ENCODE peak calls at places on chromosomes 1 and 21, in six cellular contexts. A is esophagus squamous epithelium, V is colonic mucosa, C is WERI-Rb-1, B is astrocyte, Z is K562. M is an unnamed sample.
A peak's percentile ranks its signal among the peaks of the same experiment; 100 is the strongest.

GRCh38 chr21:46556802-46557201 is 48.1 kb downstream of the S100B start:
- DNase-seq in A (no peak), V (no peak), C (no peak), B (no peak), Z (no peak), M (no peak)

GRCh38 chr1:1598051-1598719 is 1.8 kb downstream of the FNDC10 start:
- DNase-seq in A (no peak), V (no peak), C (no peak), B (no peak), Z (no peak), M (no peak)

GRCh38 chr1:13652238-13652637 is 47.8 kb upstream of the PRDM2 start:
- DNase-seq in A (no peak), V (no peak), C (no peak), B (no peak), Z (no peak), M (no peak)

GRCh38 chr1:84827566-84827965 is 65.4 kb downstream of the LPAR3 start:
- DNase-seq in A (no peak), V (no peak), C (no peak), B (no peak), Z (no peak), M (no peak)

GRCh38 chr1:190000365-190000872 is 477.2 kb downstream of the BRINP3 start:
- DNase-seq in A (no peak), V (no peak), C (no peak), B (peak; percentile 34), Z (no peak), M (no peak)

GRCh38 chr21:15592957-15593356 is 136.8 kb upstream of the USP25 start:
- DNase-seq in A (no peak), V (no peak), C (no peak), B (no peak), Z (no peak), M (no peak)

GRCh38 chr1:110765640-110766335 is 91.0 kb upstream of the KCNA3 start:
- DNase-seq in A (no peak), V (peak; percentile 20), C (no peak), B (peak; percentile 15), Z (peak; percentile 58), M (no peak)

GRCh38 chr1:82492168-82492567 is 691.4 kb downstream of the ADGRL2 start:
- DNase-seq in A (no peak), V (no peak), C (no peak), B (no peak), Z (no peak), M (no peak)

GRCh38 chr1:55088413-55088812 is 49.1 kb downstream of the PCSK9 start:
- DNase-seq in A (no peak), V (no peak), C (no peak), B (no peak), Z (no peak), M (no peak)

GRCh38 chr1:17066530-17067426 is 12.9 kb upstream of the SDHB start:
- DNase-seq in A (no peak), V (no peak), C (no peak), B (no peak), Z (no peak), M (no peak)

GRCh38 chr1:38000529-38001453 is 4.5 kb downstream of the FHL3 start:
- DNase-seq in A (no peak), V (no peak), C (no peak), B (peak; percentile 89), Z (peak; percentile 50), M (no peak)

GRCh38 chr21:21268061-21268471 is 269.9 kb downstream of the NCAM2 start:
- DNase-seq in A (no peak), V (no peak), C (no peak), B (peak; percentile 60), Z (peak; percentile 4), M (no peak)

GRCh38 chr1:184219414-184219813 is 167.4 kb upstream of the C1orf21 start:
- DNase-seq in A (no peak), V (no peak), C (no peak), B (no peak), Z (no peak), M (no peak)

GRCh38 chr1:184221087-184221486 is 165.7 kb upstream of the C1orf21 start:
- DNase-seq in A (no peak), V (no peak), C (no peak), B (no peak), Z (no peak), M (no peak)

GRCh38 chr1:184225501-184226487 is 161.0 kb upstream of the C1orf21 start:
- DNase-seq in A (no peak), V (no peak), C (no peak), B (no peak), Z (no peak), M (no peak)

GRCh38 chr1:184223216-184223615 is 163.6 kb upstream of the C1orf21 start:
- DNase-seq in A (no peak), V (no peak), C (no peak), B (no peak), Z (no peak), M (no peak)

GRCh38 chr1:184222561-184223157 is 164.2 kb upstream of the C1orf21 start:
- DNase-seq in A (no peak), V (peak; percentile 60), C (peak; percentile 42), B (no peak), Z (peak; percentile 65), M (peak; percentile 56)
- H3K4me3 ChIP-seq in A (no peak overlapping the region), V (no peak overlapping the region), C (no peak overlapping the region), B (no peak overlapping the region), Z (no peak overlapping the region), M (no peak overlapping the region)

GRCh38 chr1:225844236-225845061 is 34.5 kb downstream of the EPHX1 start:
- DNase-seq in A (no peak), V (no peak), C (no peak), B (no peak), Z (no peak), M (peak; percentile 45)
- H3K36me3 ChIP-seq in A (peaks cover 44% of the 10 kb centered on the region), V (no peaks in the 10 kb centered on the region), C (no peaks in the 10 kb centered on the region), B (no peaks in the 10 kb centered on the region), Z (peaks cover 29% of the 10 kb centered on the region), M (peaks cover 3% of the 10 kb centered on the region)

DNA sequence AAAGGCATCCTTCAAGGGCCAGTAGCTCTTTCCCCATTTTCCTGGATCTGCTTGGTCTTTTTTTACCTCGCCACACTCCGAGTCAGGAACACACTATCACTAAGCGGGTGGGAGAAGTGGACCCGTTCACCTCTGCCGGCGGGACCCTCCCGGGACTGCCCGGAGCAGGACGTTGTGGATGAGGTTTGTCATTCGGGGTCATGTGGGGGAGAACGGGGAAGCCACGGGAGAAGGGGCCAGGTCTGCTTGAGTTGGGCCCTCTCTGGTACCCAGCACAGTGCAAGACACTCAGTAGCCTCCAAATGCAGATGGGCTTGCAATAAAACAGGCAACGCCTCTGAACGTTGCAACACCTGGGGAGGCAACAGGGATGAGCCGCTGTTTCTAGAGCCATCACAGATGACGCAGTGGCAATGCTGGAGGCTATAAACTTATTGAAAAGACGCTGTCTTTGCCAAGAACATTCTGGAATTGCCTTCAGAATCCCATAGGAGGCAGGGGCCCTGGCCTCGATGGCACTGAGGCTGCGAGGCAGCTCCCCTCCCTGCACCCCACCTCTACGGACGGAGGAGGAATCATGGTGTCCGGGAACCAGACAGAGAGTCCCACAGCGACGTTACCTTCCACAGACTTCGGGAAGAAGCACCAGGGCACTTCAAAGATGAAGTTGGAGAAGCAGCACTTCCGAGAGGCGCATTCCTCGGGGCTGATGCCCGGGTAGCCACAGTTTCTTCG is 3.8 kb downstream of the TFF2 start:
- DNase-seq in A (no peak), V (peak; percentile 16), C (no peak), B (no peak), Z (no peak), M (no peak)
- TF ChIP-seq CTCF in A (no peak), V (no peak), C (no peak), B (no peak), Z (no peak), M (no peak)

GRCh38 chr1:15610167-15610566 is 7.1 kb upstream of the DDI2 start:
- DNase-seq in A (no peak), V (no peak), C (no peak), B (no peak), Z (no peak), M (no peak)
- H3K4me3 ChIP-seq in A (no peak overlapping the region), V (no peak overlapping the region), C (no peak overlapping the region), B (no peak overlapping the region), Z (no peak overlapping the region), M (no peak overlapping the region)

DNA sequence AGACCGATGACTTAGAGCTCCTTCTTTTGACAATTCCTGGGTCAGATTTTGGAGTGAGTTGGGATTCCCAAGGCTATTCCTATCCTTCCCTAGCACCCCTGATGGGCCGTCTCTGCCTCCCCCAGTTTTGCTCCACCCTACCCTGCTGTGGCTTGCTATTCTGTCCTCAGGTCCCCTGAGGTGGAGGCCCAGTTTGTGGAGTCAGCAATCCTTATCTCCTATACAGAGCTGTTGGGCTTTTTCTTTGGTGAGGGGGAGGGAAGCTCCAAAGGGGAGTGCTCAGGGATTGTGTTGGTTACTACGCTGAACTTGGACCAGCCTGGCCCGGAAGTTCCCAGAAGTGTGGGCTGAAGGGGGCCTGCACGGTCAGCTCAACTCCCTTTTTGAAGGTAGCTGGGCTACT is 7.6 kb downstream of the SESN2 start:
- DNase-seq in A (no peak), V (no peak), C (no peak), B (no peak), Z (peak; percentile 84), M (no peak)
- H3K36me3 ChIP-seq in A (peaks cover under 1% of the 10 kb centered on the region), V (no peaks in the 10 kb centered on the region), C (peaks cover 8% of the 10 kb centered on the region), B (no peaks in the 10 kb centered on the region), Z (peaks cover 33% of the 10 kb centered on the region), M (no peaks in the 10 kb centered on the region)

DNA sequence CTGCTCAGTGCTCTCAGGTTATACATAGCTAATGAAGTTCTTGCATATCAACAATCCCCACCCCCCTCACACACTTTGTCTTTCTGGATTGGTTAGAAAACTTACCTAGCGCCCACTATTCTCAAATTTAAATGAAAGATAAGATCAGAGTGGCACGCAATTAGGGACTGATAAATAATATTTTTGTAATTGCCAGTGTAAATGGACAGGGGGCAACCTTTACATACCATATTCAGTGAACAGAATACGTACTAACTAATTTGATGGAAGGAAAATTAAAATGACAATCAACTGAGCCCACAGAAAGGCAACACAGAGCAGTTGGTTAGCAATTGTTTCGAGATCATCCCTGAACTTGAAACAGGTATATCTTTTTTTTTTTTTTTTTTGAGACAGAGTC is 11.7 kb downstream of the SELL start:
- DNase-seq in A (no peak), V (no peak), C (no peak), B (no peak), Z (no peak), M (no peak)
- TF ChIP-seq CTCF in A (no peak), V (no peak), C (no peak), B (no peak), Z (no peak), M (no peak)

DNA sequence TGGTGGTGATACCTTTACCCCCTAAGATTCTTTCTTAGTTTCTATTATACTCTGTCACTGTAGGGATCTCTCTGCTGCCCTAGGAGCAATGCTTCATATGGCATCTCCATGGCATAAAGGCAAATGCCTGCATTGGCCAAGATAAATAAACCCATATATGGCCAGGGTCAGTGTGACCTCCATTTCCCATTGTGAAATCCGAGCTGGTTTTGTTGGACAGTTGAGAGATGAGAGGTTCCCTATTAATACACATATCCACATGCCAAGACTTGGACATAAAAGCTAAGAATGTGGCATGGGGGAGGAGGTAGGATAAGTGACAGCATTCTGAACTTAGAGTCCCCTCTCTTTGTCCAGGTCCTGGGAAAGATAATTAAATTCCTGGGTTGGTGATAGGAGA is 1.4 kb downstream of the TPM3 start:
- DNase-seq in A (no peak), V (no peak), C (no peak), B (no peak), Z (no peak), M (no peak)
- H3K4me3 ChIP-seq in A (no peak overlapping the region), V (no peak overlapping the region), C (no peak overlapping the region), B (no peak overlapping the region), Z (no peak overlapping the region), M (no peak overlapping the region)

DNA sequence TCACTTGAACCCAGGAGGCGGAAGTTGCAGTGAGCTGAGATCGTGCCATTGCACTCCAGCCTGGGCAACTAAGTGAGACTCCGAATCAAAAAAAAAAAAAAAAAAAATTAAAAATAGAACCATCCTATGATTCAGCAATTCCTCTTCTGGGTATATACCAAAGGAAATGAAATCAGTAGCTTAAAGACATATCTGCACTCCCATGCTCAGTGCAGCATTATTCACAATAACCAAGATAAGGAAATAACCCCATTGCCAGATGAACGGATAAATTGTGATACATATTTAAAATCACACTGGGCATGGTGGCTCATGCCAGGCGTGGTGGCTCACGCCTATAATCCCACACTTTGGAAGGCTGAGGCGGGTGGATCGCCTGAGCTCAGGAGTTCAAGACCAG is 23.8 kb downstream of the ALDH9A1 start:
- DNase-seq in A (no peak), V (no peak), C (no peak), B (no peak), Z (no peak), M (no peak)
- H3K36me3 ChIP-seq in A (peaks cover 5% of the 10 kb centered on the region), V (no peaks in the 10 kb centered on the region), C (peaks cover 53% of the 10 kb centered on the region), B (peaks cover 20% of the 10 kb centered on the region), Z (peaks cover 47% of the 10 kb centered on the region), M (no peaks in the 10 kb centered on the region)